ENCODE peak calls at places on chromosomes 13 and 19, in nine cellular contexts. H is fibroblast of lung, N is astrocyte of the cerebellum, O is BJ, W is adrenal gland, X is BE2C, S is heart right ventricle, J is GM23338, U is transverse colon. Z is an unnamed sample.

GRCh38 chr19:1516395-1516753 is 3.6 kb upstream of the ADAMTSL5 start:
- DNase-seq in J (peak; percentile 40), O (no peak), X (no peak), H (no peak), N (no peak), W (no peak), S (no peak), U (no peak), Z (no peak)

GRCh38 chr19:49817964-49818690 is at the start of gene MED25:
- DNase-seq in J (peak; percentile 90), W (peak; percentile 83), N (peak; percentile 56), X (peak; percentile 92), S (peak; percentile 85), H (peak; percentile 88), O (peak; percentile 46), U (peak; percentile 87), Z (peak; percentile 87)

GRCh38 chr13:28574617-28575142 is 79.8 kb upstream of the FLT1 start:
- DNase-seq in H (peak; percentile 91), U (peak; percentile 46), J (no peak), W (peak; percentile 24), N (peak; percentile 77), S (peak; percentile 7), O (peak; percentile 95), X (no peak), Z (peak; percentile 99)

GRCh38 chr19:30733826-30734550 is 361.8 kb downstream of the ZNF536 start:
- DNase-seq in J (peak; percentile 22), S (no peak), X (no peak), W (no peak), O (no peak), N (no peak), U (no peak), H (no peak), Z (no peak)

GRCh38 chr19:39832341-39833083 is 1.4 kb downstream of the DYRK1B start:
- DNase-seq in J (no peak), H (no peak), O (no peak), U (no peak), W (no peak), N (no peak), S (no peak), X (no peak), Z (no peak)

GRCh38 chr19:39398297-39398864 is 7.2 kb downstream of the MED29 start:
- DNase-seq in X (no peak), S (peak; percentile 66), W (peak; percentile 71), H (peak; percentile 95), N (no peak), O (peak; percentile 66), U (peak; percentile 89), J (no peak), Z (peak; percentile 64)

GRCh38 chr13:23651887-23652286 is 81.7 kb downstream of the TNFRSF19 start:
- DNase-seq in H (no peak), X (no peak), N (no peak), W (no peak), O (no peak), U (no peak), J (no peak), S (no peak), Z (no peak)

GRCh38 chr19:48918071-48918470 is 15.4 kb upstream of the DHDH start:
- DNase-seq in N (no peak), S (no peak), J (no peak), H (no peak), U (no peak), X (no peak), O (no peak), W (no peak), Z (no peak)

GRCh38 chr19:57888494-57889231 is at the start of gene ZNF814:
- DNase-seq in U (peak; percentile 86), N (peak; percentile 61), W (peak; percentile 89), H (peak; percentile 91), S (peak; percentile 92), J (peak; percentile 99), O (peak; percentile 40), X (peak; percentile 90), Z (peak; percentile 91)
- H3K4me3 ChIP-seq in U (peak within 1 kb of the TSS; percentile 72), N (peak within 1 kb of the TSS; percentile 86), W (peak within 1 kb of the TSS; percentile 12), H (peak within 1 kb of the TSS; percentile 81), S (peak within 1 kb of the TSS; percentile 69), J (peak within 1 kb of the TSS; percentile 73), O (peak within 1 kb of the TSS; percentile 66), X (peak within 1 kb of the TSS; percentile 99), Z (peak within 1 kb of the TSS; percentile 94)

DNA sequence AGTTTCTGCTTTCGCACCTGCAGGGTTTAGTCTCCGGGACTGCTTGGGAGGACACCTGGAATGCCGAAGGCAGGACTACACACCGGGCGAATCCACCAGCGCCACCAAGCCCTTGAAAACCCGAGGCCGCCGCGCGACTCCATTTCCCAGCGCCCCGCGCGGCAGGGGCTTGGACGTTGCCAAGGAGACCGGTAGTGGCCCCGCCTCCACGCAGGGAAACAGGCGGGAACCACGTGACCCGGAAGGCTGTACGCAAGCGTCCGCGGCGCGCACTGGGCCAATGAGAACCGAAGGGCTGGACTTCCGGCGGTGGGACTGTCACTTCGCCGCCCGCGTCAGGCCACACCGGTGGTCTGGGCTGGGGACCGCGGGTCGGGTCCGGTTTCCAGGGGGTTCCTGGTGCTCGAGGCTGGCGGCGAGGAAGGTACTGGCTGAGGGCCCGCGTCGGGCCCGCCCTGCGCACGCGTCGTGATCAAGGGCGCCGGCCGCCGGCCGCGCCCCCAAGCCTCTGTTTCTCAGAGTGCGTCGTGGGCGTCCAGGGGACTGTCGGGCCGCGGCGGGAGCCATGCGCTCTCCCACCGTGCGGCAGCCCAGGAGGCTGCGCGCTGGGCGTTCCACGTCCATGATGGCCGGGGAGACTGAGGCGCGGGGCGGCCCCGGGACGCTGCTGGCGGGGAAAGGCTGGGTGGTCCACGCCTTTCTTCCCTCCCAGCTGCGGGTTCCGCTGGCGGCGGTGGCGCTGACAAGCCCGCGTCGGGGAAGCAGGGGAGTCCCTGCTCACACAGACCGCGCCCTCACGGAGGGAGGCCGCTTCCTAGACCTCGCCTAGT is at the start of gene ZNF324:
- DNase-seq in O (peak; percentile 62), W (peak; percentile 99), N (peak; percentile 89), H (peak; percentile 94), U (peak; percentile 99), X (peak; percentile 99), J (peak; percentile 100), S (peak; percentile 98), Z (peak; percentile 96)
- TF ChIP-seq CTCF in O (no peak), W (peak; percentile 10), N (no peak), H (no peak), U (no peak), X (no peak), J (peak; percentile 13), S (no peak), Z (no peak)

GRCh38 chr19:15196683-15197005 is 4.2 kb downstream of the NOTCH3 start:
- DNase-seq in W (no peak), X (no peak), S (no peak), H (no peak), U (no peak), O (no peak), N (no peak), J (no peak), Z (no peak)

GRCh38 chr19:15197275-15198005 is 3.4 kb downstream of the NOTCH3 start:
- DNase-seq in S (no peak), H (peak; percentile 39), U (no peak), J (no peak), N (no peak), W (no peak), X (no peak), O (no peak), Z (peak; percentile 39)

GRCh38 chr19:15194938-15195337 is 5.9 kb downstream of the NOTCH3 start:
- DNase-seq in H (no peak), S (peak; percentile 29), W (no peak), J (no peak), O (peak; percentile 19), U (no peak), N (no peak), X (no peak), Z (peak; percentile 56)

GRCh38 chr19:15195987-15196682 is 4.7 kb downstream of the NOTCH3 start:
- DNase-seq in N (no peak), X (no peak), S (no peak), H (no peak), U (peak; percentile 88), J (peak; percentile 97), O (no peak), W (no peak), Z (no peak)

DNA sequence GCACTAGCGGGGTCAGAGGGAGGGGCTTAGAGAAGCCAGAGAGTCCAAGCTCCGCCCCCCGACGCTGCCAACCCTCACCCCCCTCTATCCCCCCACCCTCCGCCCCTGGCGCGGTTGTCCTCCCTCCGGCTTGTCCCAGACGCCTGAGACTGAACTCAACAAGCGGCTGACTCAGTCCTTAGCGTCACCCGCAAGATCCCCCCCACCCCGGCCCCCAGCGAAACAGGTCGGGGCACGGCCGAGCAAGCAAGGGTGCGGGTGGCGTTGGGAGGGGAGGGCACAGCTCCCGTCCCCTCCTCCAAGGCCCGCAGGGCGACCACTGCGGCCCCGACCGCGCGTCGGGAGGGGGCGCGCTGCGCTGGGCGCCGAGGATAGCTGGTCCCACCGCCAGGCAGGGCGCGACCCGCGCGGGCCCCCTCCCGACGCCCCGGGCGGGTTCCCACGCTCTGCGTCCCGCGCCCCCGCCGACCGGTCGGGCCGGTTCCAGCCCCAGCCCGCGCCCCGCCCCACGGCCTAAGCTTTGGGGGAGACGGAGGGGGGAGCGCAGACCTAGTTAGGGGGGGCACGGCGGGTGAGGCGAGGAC is 5.3 kb downstream of the NOTCH3 start:
- DNase-seq in S (peak; percentile 55), O (peak; percentile 4), N (no peak), X (peak; percentile 64), H (peak; percentile 53), U (peak; percentile 29), J (peak; percentile 93), W (no peak), Z (peak; percentile 56)
- H3K4me3 ChIP-seq in S (peak overlapping the region; percentile 30), O (peak overlapping the region; percentile 47), N (peak overlapping the region; percentile 19), X (peak overlapping the region; percentile 42), H (peak overlapping the region; percentile 51), U (peak overlapping the region; percentile 47), J (peak overlapping the region; percentile 66), W (no peak overlapping the region), Z (peak overlapping the region; percentile 40)

GRCh38 chr19:4057913-4058695 is 8.6 kb downstream of the ZBTB7A start:
- DNase-seq in J (peak; percentile 1), S (peak; percentile 87), N (no peak), X (no peak), O (peak; percentile 47), W (peak; percentile 97), U (peak; percentile 87), H (peak; percentile 93), Z (peak; percentile 89)
- TF ChIP-seq CTCF in J (no peak), S (no peak), N (peak; percentile 11), X (no peak), O (peak; percentile 50), W (peak; percentile 24), U (peak; percentile 32), H (no peak), Z (peak; percentile 20)

DNA sequence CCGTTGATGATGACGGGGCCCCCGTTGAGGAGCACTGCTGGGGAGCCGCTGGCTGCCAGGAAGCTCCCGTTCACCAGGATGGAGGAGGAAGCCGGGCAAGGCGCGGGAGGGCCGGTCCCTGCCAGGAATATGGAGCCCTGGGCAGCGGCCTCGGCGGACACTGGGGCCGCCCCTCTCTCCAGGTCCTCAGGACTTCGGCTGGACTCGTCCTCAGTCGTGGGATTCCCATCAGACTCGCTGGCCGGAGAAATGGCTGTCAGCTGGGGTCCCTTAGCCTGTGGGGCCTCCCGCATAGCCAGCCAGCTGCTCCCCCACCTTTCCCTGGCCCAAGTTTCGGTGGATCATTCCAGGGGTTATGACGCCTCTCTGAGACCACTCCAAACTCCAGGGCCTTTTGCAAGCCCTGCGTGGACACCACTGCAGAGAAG is 2.1 kb downstream of the SIX5 start:
- DNase-seq in W (peak; percentile 68), O (no peak), X (no peak), N (no peak), J (no peak), S (no peak), H (no peak), U (no peak), Z (no peak)
- H3K4me3 ChIP-seq in W (no peak overlapping the region), O (peak overlapping the region; percentile 92), X (no peak overlapping the region), N (peak overlapping the region; percentile 77), J (peak overlapping the region; percentile 83), S (peak overlapping the region; percentile 84), H (peak overlapping the region; percentile 81), U (peak overlapping the region; percentile 75), Z (peak overlapping the region; percentile 84)

GRCh38 chr13:33057019-33057785 is 41.0 kb downstream of the KL start:
- DNase-seq in X (peak; percentile 29), H (no peak), N (no peak), O (no peak), W (no peak), J (peak; percentile 58), U (no peak), S (peak; percentile 20), Z (peak; percentile 34)
- TF ChIP-seq CTCF in X (peak; percentile 71), H (peak; percentile 57), N (peak; percentile 56), O (peak; percentile 53), W (peak; percentile 33), J (peak; percentile 21), U (peak; percentile 14), S (peak; percentile 29), Z (peak; percentile 63)